ENCODE peak calls at places on chromosomes 13 and 19, in seven cellular contexts. J is thoracic aorta, F is psoas muscle, L is coronary artery, Q is astrocyte, I is hepatocyte, S is suprapubic skin. T is an unnamed sample.

GRCh38 chr19:46076951-46077814 is 36.4 kb upstream of the IGFL4 start:
- DNase-seq in J (no peak), F (no peak), L (no peak), Q (peak; percentile 62), I (peak; percentile 91), S (peak; percentile 75), T (peak; percentile 81)

GRCh38 chr13:92573467-92574057 is 653.0 kb upstream of the GPC6 start:
- DNase-seq in J (no peak), F (no peak), L (no peak), Q (peak; percentile 10), I (peak; percentile 42), S (no peak), T (no peak)

GRCh38 chr13:41546372-41547252 is 89.3 kb downstream of the RGCC start:
- DNase-seq in J (no peak), F (no peak), L (no peak), Q (peak; percentile 93), I (no peak), S (no peak), T (no peak)

GRCh38 chr13:87975035-87975434 is 303.9 kb downstream of the SLITRK5 start:
- DNase-seq in J (no peak), F (no peak), L (no peak), Q (no peak), I (no peak), S (no peak), T (no peak)

GRCh38 chr19:39428309-39429112 is 7.2 kb downstream of the RPS16 start:
- DNase-seq in J (no peak), F (peak; percentile 66), L (peak; percentile 89), Q (peak; percentile 91), I (peak; percentile 86), S (no peak), T (no peak)

GRCh38 chr13:24777171-24777570 is 13.2 kb downstream of the RNF17 start:
- DNase-seq in J (no peak), F (no peak), L (no peak), Q (no peak), I (no peak), S (no peak), T (no peak)

GRCh38 chr19:13087295-13087694 is 15.4 kb downstream of the LYL1 start:
- DNase-seq in J (no peak), F (no peak), L (no peak), Q (no peak), I (no peak), S (no peak), T (no peak)

GRCh38 chr13:71866173-71867091 is 572 bp downstream of the DACH1 start:
- DNase-seq in J (no peak), F (peak; percentile 23), L (no peak), Q (no peak), I (peak; percentile 44), S (no peak), T (no peak)

GRCh38 chr19:49335071-49335783 is at the start of gene CD37:
- DNase-seq in J (no peak), F (no peak), L (peak; percentile 75), Q (no peak), I (no peak), S (no peak), T (no peak)

GRCh38 chr13:48493076-48493765 is 39.7 kb downstream of the RCBTB2 start:
- DNase-seq in J (no peak), F (no peak), L (no peak), Q (no peak), I (no peak), S (no peak), T (no peak)

GRCh38 chr19:48613024-48613851 is 1.6 kb downstream of the FAM83E start:
- DNase-seq in J (no peak), F (peak; percentile 67), L (no peak), Q (no peak), I (no peak), S (no peak), T (peak; percentile 83)

GRCh38 chr19:43316591-43317319 is 36.7 kb upstream of the CD177 start:
- DNase-seq in J (no peak), F (no peak), L (no peak), Q (peak; percentile 10), I (peak; percentile 83), S (no peak), T (peak; percentile 14)

GRCh38 chr13:108859202-108860012 is 230.0 kb downstream of the MYO16 start:
- DNase-seq in J (no peak), F (no peak), L (no peak), Q (peak; percentile 58), I (peak; percentile 49), S (no peak), T (no peak)

GRCh38 chr13:32267836-32268439 is 47.2 kb downstream of the ZAR1L start:
- DNase-seq in J (no peak), F (no peak), L (no peak), Q (no peak), I (peak; percentile 39), S (no peak), T (no peak)

GRCh38 chr13:78185700-78186099 is 267.1 kb upstream of the EDNRB start:
- DNase-seq in J (no peak), F (no peak), L (no peak), Q (no peak), I (no peak), S (no peak), T (no peak)

GRCh38 chr19:54203151-54203611 is 2.5 kb downstream of the RPS9 start:
- DNase-seq in J (no peak), F (no peak), L (no peak), Q (no peak), I (peak; percentile 61), S (no peak), T (no peak)

GRCh38 chr13:34542321-34542720 is 399.7 kb upstream of the NBEA start:
- DNase-seq in J (no peak), F (no peak), L (no peak), Q (no peak), I (no peak), S (no peak), T (no peak)

GRCh38 chr19:30228113-30228725 is 144.0 kb upstream of the ZNF536 start:
- DNase-seq in J (no peak), F (no peak), L (no peak), Q (no peak), I (peak; percentile 38), S (no peak), T (no peak)

GRCh38 chr19:11435833-11436313 is 438 bp downstream of the PRKCSH start:
- DNase-seq in J (no peak), F (no peak), L (no peak), Q (peak; percentile 16), I (peak; percentile 59), S (no peak), T (no peak)

GRCh38 chr19:46513461-46514236 is 18.0 kb upstream of the PNMA8B start:
- DNase-seq in J (no peak), F (peak; percentile 82), L (no peak), Q (peak; percentile 35), I (peak; percentile 91), S (peak; percentile 88), T (peak; percentile 60)

GRCh38 chr13:79062291-79062690 is 343.8 kb downstream of the RBM26 start:
- DNase-seq in J (no peak), F (no peak), L (no peak), Q (no peak), I (no peak), S (no peak), T (no peak)

GRCh38 chr19:47421844-47422395 is 2.6 kb upstream of the MEIS3 start:
- DNase-seq in J (no peak), F (no peak), L (no peak), Q (peak; percentile 20), I (peak; percentile 44), S (no peak), T (no peak)

GRCh38 chr13:51676739-51677138 is 92.5 kb downstream of the WDFY2 start:
- DNase-seq in J (no peak), F (no peak), L (no peak), Q (no peak), I (no peak), S (no peak), T (no peak)

DNA sequence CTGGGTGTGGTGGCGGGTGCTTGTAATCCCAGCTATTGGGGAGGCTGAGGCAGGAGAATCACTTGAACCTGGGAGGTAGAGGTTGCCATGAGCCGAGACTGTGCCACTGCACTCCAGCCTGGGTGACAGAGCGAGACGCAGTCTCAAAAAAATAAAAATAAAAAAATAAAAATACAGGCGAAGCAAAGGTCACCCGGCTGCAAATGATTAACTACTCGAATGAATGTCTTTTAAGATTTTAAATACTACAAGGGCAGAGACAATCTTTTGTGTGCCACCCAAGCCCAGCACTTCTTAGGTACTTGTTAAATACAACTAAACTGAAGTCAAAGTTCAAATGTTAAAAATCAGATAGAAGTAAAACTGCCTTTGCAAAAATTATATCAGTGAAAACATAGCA is 6.7 kb downstream of the LNX2 start:
- DNase-seq in J (no peak), F (no peak), L (no peak), Q (no peak), I (no peak), S (no peak), T (no peak)
- H3K4me3 ChIP-seq in J (no peak overlapping the region), F (no peak overlapping the region), L (no peak overlapping the region), Q (no peak overlapping the region), I (no peak overlapping the region), S (no peak overlapping the region), T (no peak overlapping the region)

DNA sequence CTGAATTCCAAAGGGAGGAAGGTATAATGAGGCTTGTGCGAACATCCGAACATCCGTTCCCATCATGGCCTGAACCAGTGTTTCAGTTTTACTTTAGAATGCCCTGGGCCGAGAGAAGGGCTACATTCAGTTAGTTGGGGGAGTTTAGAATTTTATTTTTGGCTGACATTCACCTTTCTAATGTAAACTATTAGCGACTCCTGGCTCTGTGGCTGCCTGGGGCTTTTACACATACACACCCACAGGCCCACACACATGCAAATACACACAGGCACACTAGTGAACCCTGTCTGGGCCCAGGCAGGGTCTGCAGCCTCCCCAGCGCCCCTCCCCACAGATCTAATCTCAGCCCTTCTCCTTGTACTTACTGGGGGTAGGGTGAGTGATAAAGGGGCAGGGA is 6.1 kb downstream of the GAPDHS start:
- DNase-seq in J (no peak), F (no peak), L (no peak), Q (no peak), I (no peak), S (no peak), T (no peak)
- TF ChIP-seq CTCF in J (no peak), F (no peak), L (no peak), Q (no peak), I (no peak), S (no peak), T (no peak)

GRCh38 chr13:110540871-110541525 is 20.5 kb downstream of the RAB20 start:
- DNase-seq in J (no peak), F (no peak), L (no peak), Q (no peak), I (no peak), S (no peak), T (no peak)
- H3K27ac ChIP-seq in J (peak overlapping the region; percentile 68), F (peak overlapping the region; percentile 50), L (peak overlapping the region; percentile 59), Q (no peak overlapping the region), I (peak overlapping the region; percentile 50), S (no peak overlapping the region), T (no peak overlapping the region)

GRCh38 chr19:5567360-5567970 is at the start of gene TINCR:
- DNase-seq in J (no peak), F (no peak), L (no peak), Q (no peak), I (peak; percentile 56), S (no peak), T (no peak)
- H3K4me3 ChIP-seq in J (no peak within 1 kb of the TSS), F (no peak within 1 kb of the TSS), L (peak within 1 kb of the TSS; percentile 54), Q (no peak within 1 kb of the TSS), I (no peak within 1 kb of the TSS), S (peak within 1 kb of the TSS; percentile 60), T (peak within 1 kb of the TSS; percentile 33)

DNA sequence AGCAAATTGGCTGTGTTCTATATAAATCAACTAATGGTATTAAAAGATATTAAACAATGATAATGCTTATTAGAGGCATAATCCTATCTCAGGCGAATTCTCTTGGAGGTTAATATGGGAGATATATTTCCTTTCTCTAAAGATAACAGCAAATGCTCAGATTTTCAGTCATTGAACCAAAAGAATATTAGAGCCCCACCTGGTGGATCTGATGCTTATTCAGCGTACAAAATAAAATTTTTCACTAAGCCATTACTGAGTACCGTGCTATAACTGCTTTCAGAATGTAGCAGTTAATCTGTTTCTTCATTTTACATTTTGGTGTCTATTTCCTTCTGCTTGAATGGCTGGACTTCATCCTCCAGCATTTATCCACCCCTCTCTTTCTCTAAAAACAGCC is 143.3 kb upstream of the IPO5 start:
- DNase-seq in J (no peak), F (no peak), L (no peak), Q (no peak), I (peak; percentile 52), S (no peak), T (no peak)
- TF ChIP-seq CTCF in J (peak; percentile 39), F (peak; percentile 22), L (no peak), Q (peak; percentile 37), I (peak; percentile 60), S (no peak), T (peak; percentile 70)

T was measured in dorsolateral prefrontal cortex.